ENCODE peak calls at places on chromosome 12, in six cellular contexts. L is A549, H is endothelial cell of umbilical vein, R is K562, A is HepG2, M is GM12878. U is an unnamed sample.

GRCh38 chr12:38508246-38508645 is 191.7 kb downstream of the ALG10B start:
- DNase-seq in L (no peak), H (no peak), R (no peak), A (no peak), M (no peak), U (no peak)

GRCh38 chr12:32874926-32875325 is 21.7 kb downstream of the PKP2 start:
- DNase-seq in L (no peak), H (no peak), R (no peak), A (no peak), M (no peak), U (no peak)

GRCh38 chr12:6608592-6609311 is 1.6 kb upstream of the CHD4 start:
- DNase-seq in L (peak), H (no peak), R (no peak), A (peak), M (no peak), U (peak)

GRCh38 chr12:18045446-18046001 is 44.5 kb downstream of the RERGL start:
- DNase-seq in L (no peak), H (no peak), R (peak), A (no peak), M (no peak), U (no peak)

GRCh38 chr12:79838359-79838758 is 96.5 kb downstream of the PPP1R12A start:
- DNase-seq in L (no peak), H (no peak), R (no peak), A (no peak), M (no peak), U (no peak)

GRCh38 chr12:57119294-57119693 is 8.1 kb upstream of the STAT6 start:
- DNase-seq in L (no peak), H (no peak), R (no peak), A (no peak), M (no peak), U (no peak)

GRCh38 chr12:92143280-92143679 is 2.4 kb downstream of the BTG1 start:
- DNase-seq in L (no peak), H (peak), R (no peak), A (no peak), M (no peak), U (no peak)

GRCh38 chr12:41981758-41982157 is 162.9 kb downstream of the GXYLT1 start:
- DNase-seq in L (peak), H (no peak), R (no peak), A (no peak), M (no peak), U (no peak)

GRCh38 chr12:52230364-52231281 is 2.4 kb upstream of the KRT7 start:
- DNase-seq in L (peak), H (peak), R (no peak), A (no peak), M (no peak), U (no peak)

GRCh38 chr12:54933381-54933780 is 51.2 kb downstream of the TESPA1 start:
- DNase-seq in L (peak), H (no peak), R (no peak), A (no peak), M (peak), U (peak)

GRCh38 chr12:79251356-79251755 is 386.8 kb downstream of the SYT1 start:
- DNase-seq in L (no peak), H (no peak), R (no peak), A (no peak), M (no peak), U (no peak)

GRCh38 chr12:104328790-104329189 is 25.3 kb downstream of the EID3 start:
- DNase-seq in L (no peak), H (no peak), R (no peak), A (no peak), M (no peak), U (no peak)

GRCh38 chr12:32504626-32505025 is 105.3 kb downstream of the FGD4 start:
- DNase-seq in L (no peak), H (peak), R (no peak), A (no peak), M (no peak), U (no peak)

GRCh38 chr12:104700324-104700723 is 243.6 kb downstream of the CHST11 start:
- DNase-seq in L (no peak), H (no peak), R (no peak), A (no peak), M (no peak), U (no peak)

GRCh38 chr12:50162225-50162624 is 4.9 kb downstream of the CERS5 start:
- DNase-seq in L (no peak), H (no peak), R (no peak), A (no peak), M (no peak), U (peak)

GRCh38 chr12:68034567-68034966 is 45.3 kb downstream of the IFNG-AS1 start:
- DNase-seq in L (no peak), H (no peak), R (no peak), A (no peak), M (no peak), U (peak)

GRCh38 chr12:54225666-54226065 is 36.9 kb upstream of the SMUG1 start:
- DNase-seq in L (no peak), H (no peak), R (no peak), A (no peak), M (no peak), U (no peak)

GRCh38 chr12:10873374-10873773 is 10.7 kb downstream of the PRH1 start:
- DNase-seq in L (no peak), H (peak), R (no peak), A (no peak), M (no peak), U (no peak)

GRCh38 chr12:43098766-43099550 is 453.0 kb downstream of the ADAMTS20 start:
- DNase-seq in L (no peak), H (peak), R (no peak), A (no peak), M (no peak), U (no peak)

GRCh38 chr12:43737646-43738045 is 20.9 kb downstream of the PUS7L start:
- DNase-seq in L (no peak), H (no peak), R (no peak), A (no peak), M (no peak), U (no peak)

GRCh38 chr12:9741726-9742125 is 8.8 kb upstream of the CLECL1 start:
- DNase-seq in L (no peak), H (no peak), R (no peak), A (no peak), M (peak), U (peak)

GRCh38 chr12:21538259-21538658 is 12.2 kb downstream of the SPX start:
- DNase-seq in L (no peak), H (no peak), R (no peak), A (no peak), M (no peak), U (no peak)

GRCh38 chr12:26845057-26845666 is 12.2 kb upstream of the ITPR2 start:
- DNase-seq in L (peak), H (peak), R (no peak), A (peak), M (no peak), U (peak)

GRCh38 chr12:127162902-127163301 is 1104.1 kb upstream of the TMEM132C start:
- DNase-seq in L (peak), H (no peak), R (peak), A (no peak), M (peak), U (peak)

GRCh38 chr12:30063435-30063945 is 279.7 kb upstream of the TMTC1 start:
- DNase-seq in L (no peak), H (no peak), R (no peak), A (no peak), M (no peak), U (no peak)

GRCh38 chr12:91695964-91696363 is 449.7 kb downstream of the BTG1 start:
- DNase-seq in L (no peak), H (no peak), R (no peak), A (no peak), M (no peak), U (no peak)

GRCh38 chr12:49054524-49054923 is 6.1 kb downstream of the KMT2D start:
- DNase-seq in L (no peak), H (no peak), R (no peak), A (no peak), M (no peak), U (no peak)

GRCh38 chr12:105166736-105167135 is 59.2 kb downstream of the WASHC4 start:
- DNase-seq in L (no peak), H (no peak), R (no peak), A (no peak), M (no peak), U (no peak)

GRCh38 chr12:95653761-95654546 is 102.7 kb upstream of the USP44 start:
- DNase-seq in L (peak), H (peak), R (no peak), A (peak), M (no peak), U (peak)

GRCh38 chr12:45877069-45877468 is 113.3 kb downstream of the SCAF11 start:
- DNase-seq in L (no peak), H (no peak), R (no peak), A (no peak), M (no peak), U (no peak)

GRCh38 chr12:91923864-91924263 is 221.8 kb downstream of the BTG1 start:
- DNase-seq in L (no peak), H (no peak), R (no peak), A (no peak), M (no peak), U (no peak)

GRCh38 chr12:89936631-89937030 is 228.0 kb upstream of the ATP2B1 start:
- DNase-seq in L (no peak), H (no peak), R (no peak), A (no peak), M (no peak), U (no peak)

GRCh38 chr12:124768462-124769165 is 95.0 kb downstream of the SCARB1 start:
- DNase-seq in L (peak), H (no peak), R (no peak), A (no peak), M (no peak), U (no peak)
- TF ChIP-seq MAX in L (peak), H (no peak), R (no peak), A (no peak), M (no peak), U (no peak)

GRCh38 chr12:108514973-108515814 is at the start of gene FICD:
- DNase-seq in L (peak), H (peak), R (peak), A (peak), M (peak), U (peak)
- TF ChIP-seq POLR2A in L (peak), H (peak), R (peak), A (peak), M (peak), U (peak)

DNA sequence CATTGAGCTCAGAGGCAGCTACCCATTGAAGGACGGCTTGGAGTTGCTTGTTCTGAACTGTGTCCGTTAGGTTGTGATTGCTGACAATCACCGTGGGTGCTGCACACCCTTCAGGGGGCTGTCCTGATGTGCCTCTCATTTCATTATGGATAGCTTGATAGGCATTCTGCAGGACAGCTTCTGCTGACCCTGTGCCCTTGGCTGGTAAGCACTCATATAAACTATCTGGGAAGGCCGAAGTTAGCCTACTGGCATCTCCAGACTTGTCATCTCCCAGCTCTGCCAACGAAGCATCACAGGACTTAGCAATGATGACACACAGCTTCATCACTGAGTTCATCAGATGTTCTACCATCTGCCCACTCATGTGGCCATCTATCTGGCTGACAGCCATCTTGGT is 22.3 kb downstream of the AKAP3 start:
- DNase-seq in L (no peak), H (no peak), R (no peak), A (no peak), M (no peak), U (no peak)
- TF ChIP-seq MYC in L (no peak), H (no peak), R (no peak), A (no peak), M (no peak), U (no peak)

DNA sequence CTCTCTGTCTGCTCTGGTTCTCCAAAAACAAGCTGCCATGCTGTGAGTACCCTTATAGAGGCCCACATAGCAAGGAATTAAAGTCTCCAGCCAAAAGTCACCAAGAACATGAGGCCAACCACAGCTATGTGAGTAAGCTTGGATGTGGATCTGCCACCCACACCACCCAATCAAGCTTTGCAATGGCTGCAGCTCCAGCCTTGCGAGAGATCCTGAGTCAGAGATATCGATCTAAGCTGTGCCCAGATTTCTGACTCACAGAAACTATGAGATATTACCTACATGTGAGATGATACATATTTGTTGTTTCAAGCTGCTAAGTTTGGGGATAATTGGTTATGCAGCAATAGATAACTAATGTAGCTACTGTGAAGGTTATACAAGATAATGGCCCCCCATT is 15.5 kb upstream of the TMEM233 start:
- DNase-seq in L (no peak), H (no peak), R (no peak), A (no peak), M (no peak), U (peak)
- TF ChIP-seq MAX in L (no peak), H (no peak), R (no peak), A (no peak), M (no peak), U (no peak)

GRCh38 chr12:123715151-123715676 is 3.1 kb downstream of the ATP6V0A2 start:
- DNase-seq in L (no peak), H (no peak), R (no peak), A (no peak), M (no peak), U (no peak)

GRCh38 chr12:123713398-123714301 is 1.5 kb downstream of the ATP6V0A2 start:
- DNase-seq in L (no peak), H (peak), R (peak), A (peak), M (no peak), U (peak)

GRCh38 chr12:123712780-123713319 is 697 bp downstream of the ATP6V0A2 start:
- DNase-seq in L (peak), H (no peak), R (no peak), A (peak), M (no peak), U (peak)

GRCh38 chr12:123714302-123714627 is 2.1 kb downstream of the ATP6V0A2 start:
- DNase-seq in L (no peak), H (no peak), R (peak), A (no peak), M (no peak), U (no peak)
- TF ChIP-seq POLR2A in L (no peak), H (no peak), R (peak), A (no peak), M (no peak), U (no peak)

GRCh38 chr12:1695836-1696670 is 5.2 kb downstream of the ADIPOR2 start:
- DNase-seq in L (no peak), H (peak), R (no peak), A (no peak), M (no peak), U (no peak)

GRCh38 chr12:1697253-1697652 is 6.4 kb downstream of the ADIPOR2 start:
- DNase-seq in L (no peak), H (no peak), R (no peak), A (no peak), M (no peak), U (no peak)

GRCh38 chr12:1702708-1703107 is 11.8 kb downstream of the ADIPOR2 start:
- DNase-seq in L (no peak), H (no peak), R (no peak), A (no peak), M (no peak), U (no peak)

GRCh38 chr12:1696800-1697199 is 5.9 kb downstream of the ADIPOR2 start:
- DNase-seq in L (no peak), H (no peak), R (no peak), A (peak), M (no peak), U (no peak)

DNA sequence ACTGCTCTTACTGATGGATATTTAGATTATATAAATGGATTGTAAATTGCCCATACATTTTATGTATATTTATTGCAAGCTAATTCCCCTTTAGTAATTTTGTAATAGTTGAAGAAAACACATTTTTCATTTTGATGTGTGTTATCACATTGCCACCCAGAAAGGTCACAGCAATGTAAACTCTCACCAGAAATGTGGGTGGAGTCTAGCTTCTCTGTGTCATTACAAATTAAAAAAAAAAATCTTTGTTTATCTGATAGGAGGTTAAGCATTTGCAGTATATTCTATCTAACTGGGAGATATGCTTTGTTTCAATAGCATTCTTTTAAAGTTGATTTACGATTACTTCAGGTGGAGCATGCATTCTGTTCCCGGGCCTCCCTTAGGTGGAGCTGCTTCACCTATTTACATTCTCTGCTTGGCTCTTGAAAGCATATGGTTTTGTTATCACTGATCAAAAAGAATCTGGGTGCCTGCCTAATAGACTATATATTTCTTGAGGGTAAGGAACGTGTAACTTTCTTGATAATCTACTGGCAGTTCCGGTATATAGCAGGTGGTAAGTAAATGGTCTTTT is 7.9 kb downstream of the ADIPOR2 start:
- DNase-seq in L (no peak), H (no peak), R (no peak), A (no peak), M (no peak), U (no peak)
- TF ChIP-seq MYC in L (no peak), H (no peak), R (no peak), A (no peak), M (no peak), U (no peak)

DNA sequence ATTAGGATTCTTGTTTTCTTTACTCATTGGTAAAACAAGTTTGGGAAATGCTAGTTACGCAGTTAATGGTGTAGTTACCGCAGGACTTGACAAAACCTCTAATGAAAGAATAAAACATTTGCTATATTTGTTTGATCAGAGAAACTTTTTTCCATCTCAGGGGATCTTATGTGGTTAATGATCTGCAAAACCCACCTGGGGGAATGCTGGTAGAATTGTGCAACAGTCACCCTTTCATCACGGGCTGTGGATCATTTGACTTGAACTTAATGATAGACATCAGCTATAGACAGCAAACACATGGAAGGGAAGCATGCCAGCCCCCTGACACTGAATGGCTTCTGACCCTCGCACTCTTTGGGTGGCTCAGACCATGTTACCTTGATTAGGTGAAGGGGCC is 84.2 kb downstream of the PDE3A start:
- DNase-seq in L (no peak), H (no peak), R (no peak), A (no peak), M (no peak), U (no peak)
- TF ChIP-seq MAX in L (no peak), H (no peak), R (no peak), A (no peak), M (no peak), U (no peak)

GRCh38 chr12:4277856-4278581 is 4.5 kb downstream of the CCND2 start:
- DNase-seq in L (no peak), H (no peak), R (no peak), A (no peak), M (no peak), U (no peak)
- TF ChIP-seq POLR2A in L (no peak), H (no peak), R (no peak), A (no peak), M (peak), U (no peak)

GRCh38 chr12:121804417-121805111 is 755 bp downstream of the SETD1B start:
- DNase-seq in L (peak), H (peak), R (no peak), A (peak), M (no peak), U (peak)
- TF ChIP-seq MYC in L (no peak), H (no peak), R (no peak), A (peak), M (no peak), U (peak)

U was measured in NB4.